ENCODE peak calls at places on chromosomes 13 and 19, in four cellular contexts. One of them, this sample, is unnamed.

GRCh38 chr13:108777421-108778420 is 148.3 kb downstream of the MYO16 start:
- DNase-seq in GM10248: no peak
- DNase-seq in stimulated activated CD8-positive, alpha-beta memory T cell treated with anti-CD3 and anti-CD28 coated beads, Interleukin-15, amount 100 ng/mL, for 4 hours: no peak
- DNase-seq in activated CD4-positive, alpha-beta T cell treated with anti-CD3 and anti-CD28 coated beads for 1 hour: no peak
- DNase-seq in this sample: no peak

GRCh38 chr13:32443111-32443510 is 15.2 kb upstream of the N4BP2L1 start:
- DNase-seq in stimulated activated CD8-positive, alpha-beta memory T cell treated with anti-CD3 and anti-CD28 coated beads, Interleukin-15, amount 100 ng/mL, for 4 hours: no peak
- DNase-seq in GM10248: peak; percentile 64
- DNase-seq in activated CD4-positive, alpha-beta T cell treated with anti-CD3 and anti-CD28 coated beads for 1 hour: no peak
- DNase-seq in this sample: no peak

GRCh38 chr13:30593001-30593400 is 24.7 kb upstream of the USPL1 start:
- DNase-seq in GM10248: no peak
- DNase-seq in activated CD4-positive, alpha-beta T cell treated with anti-CD3 and anti-CD28 coated beads for 1 hour: no peak
- DNase-seq in stimulated activated CD8-positive, alpha-beta memory T cell treated with anti-CD3 and anti-CD28 coated beads, Interleukin-15, amount 100 ng/mL, for 4 hours: no peak
- DNase-seq in this sample: no peak

GRCh38 chr13:20983386-20983785 is 78.0 kb downstream of the LATS2 start:
- DNase-seq in GM10248: no peak
- DNase-seq in activated CD4-positive, alpha-beta T cell treated with anti-CD3 and anti-CD28 coated beads for 1 hour: no peak
- DNase-seq in stimulated activated CD8-positive, alpha-beta memory T cell treated with anti-CD3 and anti-CD28 coated beads, Interleukin-15, amount 100 ng/mL, for 4 hours: no peak
- DNase-seq in this sample: no peak

GRCh38 chr13:113176292-113176691 is 17.8 kb downstream of the PROZ start:
- DNase-seq in stimulated activated CD8-positive, alpha-beta memory T cell treated with anti-CD3 and anti-CD28 coated beads, Interleukin-15, amount 100 ng/mL, for 4 hours: peak; percentile 51
- DNase-seq in activated CD4-positive, alpha-beta T cell treated with anti-CD3 and anti-CD28 coated beads for 1 hour: peak; percentile 46
- DNase-seq in GM10248: no peak
- DNase-seq in this sample: peak; percentile 69

GRCh38 chr13:24662195-24663088 is 17.8 kb upstream of the ATP12A start:
- DNase-seq in GM10248: no peak
- DNase-seq in stimulated activated CD8-positive, alpha-beta memory T cell treated with anti-CD3 and anti-CD28 coated beads, Interleukin-15, amount 100 ng/mL, for 4 hours: no peak
- DNase-seq in activated CD4-positive, alpha-beta T cell treated with anti-CD3 and anti-CD28 coated beads for 1 hour: no peak
- DNase-seq in this sample: no peak

GRCh38 chr19:47511128-47511517 is 3.7 kb downstream of the NAPA start:
- DNase-seq in GM10248: no peak
- DNase-seq in stimulated activated CD8-positive, alpha-beta memory T cell treated with anti-CD3 and anti-CD28 coated beads, Interleukin-15, amount 100 ng/mL, for 4 hours: no peak
- DNase-seq in activated CD4-positive, alpha-beta T cell treated with anti-CD3 and anti-CD28 coated beads for 1 hour: no peak
- DNase-seq in this sample: no peak

GRCh38 chr13:28611021-28611420 is 47.9 kb upstream of the POMP start:
- DNase-seq in GM10248: no peak
- DNase-seq in activated CD4-positive, alpha-beta T cell treated with anti-CD3 and anti-CD28 coated beads for 1 hour: no peak
- DNase-seq in stimulated activated CD8-positive, alpha-beta memory T cell treated with anti-CD3 and anti-CD28 coated beads, Interleukin-15, amount 100 ng/mL, for 4 hours: no peak
- DNase-seq in this sample: no peak

GRCh38 chr13:24644051-24644450 is 36.2 kb upstream of the ATP12A start:
- DNase-seq in GM10248: no peak
- DNase-seq in stimulated activated CD8-positive, alpha-beta memory T cell treated with anti-CD3 and anti-CD28 coated beads, Interleukin-15, amount 100 ng/mL, for 4 hours: no peak
- DNase-seq in activated CD4-positive, alpha-beta T cell treated with anti-CD3 and anti-CD28 coated beads for 1 hour: no peak
- DNase-seq in this sample: no peak

GRCh38 chr13:52454825-52455676 is at the start of gene CKAP2:
- DNase-seq in GM10248: peak; percentile 93
- DNase-seq in activated CD4-positive, alpha-beta T cell treated with anti-CD3 and anti-CD28 coated beads for 1 hour: peak; percentile 88
- DNase-seq in stimulated activated CD8-positive, alpha-beta memory T cell treated with anti-CD3 and anti-CD28 coated beads, Interleukin-15, amount 100 ng/mL, for 4 hours: peak; percentile 83
- DNase-seq in this sample: peak; percentile 90

GRCh38 chr13:40152145-40152544 is 496.7 kb downstream of the COG6 start:
- DNase-seq in GM10248: no peak
- DNase-seq in stimulated activated CD8-positive, alpha-beta memory T cell treated with anti-CD3 and anti-CD28 coated beads, Interleukin-15, amount 100 ng/mL, for 4 hours: no peak
- DNase-seq in activated CD4-positive, alpha-beta T cell treated with anti-CD3 and anti-CD28 coated beads for 1 hour: no peak
- DNase-seq in this sample: no peak

GRCh38 chr13:20867408-20867807 is 35.1 kb downstream of the XPO4 start:
- DNase-seq in GM10248: no peak
- DNase-seq in stimulated activated CD8-positive, alpha-beta memory T cell treated with anti-CD3 and anti-CD28 coated beads, Interleukin-15, amount 100 ng/mL, for 4 hours: no peak
- DNase-seq in activated CD4-positive, alpha-beta T cell treated with anti-CD3 and anti-CD28 coated beads for 1 hour: no peak
- DNase-seq in this sample: no peak

GRCh38 chr13:53800011-53800410 is 771.4 kb downstream of the OLFM4 start:
- DNase-seq in activated CD4-positive, alpha-beta T cell treated with anti-CD3 and anti-CD28 coated beads for 1 hour: no peak
- DNase-seq in stimulated activated CD8-positive, alpha-beta memory T cell treated with anti-CD3 and anti-CD28 coated beads, Interleukin-15, amount 100 ng/mL, for 4 hours: no peak
- DNase-seq in GM10248: no peak
- DNase-seq in this sample: no peak

GRCh38 chr19:35460608-35461007 is 12.6 kb downstream of the FFAR2 start:
- DNase-seq in stimulated activated CD8-positive, alpha-beta memory T cell treated with anti-CD3 and anti-CD28 coated beads, Interleukin-15, amount 100 ng/mL, for 4 hours: no peak
- DNase-seq in GM10248: no peak
- DNase-seq in activated CD4-positive, alpha-beta T cell treated with anti-CD3 and anti-CD28 coated beads for 1 hour: no peak
- DNase-seq in this sample: peak; percentile 62